ENCODE peak calls at places on chromosomes 4 and X, in nine cellular contexts. D, A, W, M, F, R, C, B and N are unnamed samples.

GRCh38 chr4:87679449-87680169 is 29.5 kb downstream of the DMP1 start:
- DNase-seq in D (peak), A (peak), W (no peak), M (peak), F (peak), R (peak), C (peak), B (peak), N (peak)

GRCh38 chr4:114879916-114880315 is 233.5 kb downstream of the NDST4 start:
- DNase-seq in D (no peak), A (no peak), W (no peak), M (no peak), F (no peak), R (no peak), C (no peak), B (no peak), N (no peak)

GRCh38 chr4:126230244-126230643 is 915.5 kb downstream of the FAT4 start:
- DNase-seq in D (no peak), A (no peak), W (no peak), M (no peak), F (no peak), R (no peak), C (no peak), B (no peak), N (no peak)

GRCh38 chrX:101407167-101407747 is 468 bp downstream of the GLA start:
- DNase-seq in D (no peak), A (peak), W (no peak), M (no peak), F (no peak), R (no peak), C (no peak), B (no peak), N (no peak)

GRCh38 chr4:99790796-99791617 is 25.6 kb upstream of the DAPP1 start:
- DNase-seq in D (no peak), A (no peak), W (no peak), M (no peak), F (no peak), R (peak), C (no peak), B (peak), N (no peak)

GRCh38 chr4:52566136-52567031 is 92.7 kb downstream of the USP46 start:
- DNase-seq in D (no peak), A (no peak), W (no peak), M (no peak), F (no peak), R (peak), C (no peak), B (no peak), N (no peak)

GRCh38 chrX:153983321-153983729 is 10.8 kb downstream of the TMEM187 start:
- DNase-seq in D (no peak), A (no peak), W (no peak), M (no peak), F (no peak), R (no peak), C (no peak), B (no peak), N (no peak)

GRCh38 chrX:21524008-21524407 is 134.1 kb downstream of the KLHL34 start:
- DNase-seq in D (no peak), A (no peak), W (no peak), M (no peak), F (no peak), R (peak), C (no peak), B (no peak), N (no peak)

GRCh38 chr4:7335363-7336066 is 99.2 kb downstream of the PSAPL1 start:
- DNase-seq in D (peak), A (peak), W (peak), M (no peak), F (peak), R (peak), C (peak), B (no peak), N (no peak)

GRCh38 chr4:78040431-78040830 is 16.7 kb upstream of the FRAS1 start:
- DNase-seq in D (no peak), A (no peak), W (no peak), M (no peak), F (no peak), R (peak), C (no peak), B (no peak), N (no peak)

GRCh38 chr4:122616910-122617596 is 3.8 kb downstream of the IL21 start:
- DNase-seq in D (no peak), A (no peak), W (no peak), M (no peak), F (no peak), R (no peak), C (no peak), B (no peak), N (no peak)

GRCh38 chr4:183485411-183486160 is 19.3 kb upstream of the ING2 start:
- DNase-seq in D (no peak), A (no peak), W (no peak), M (no peak), F (no peak), R (peak), C (no peak), B (no peak), N (no peak)

GRCh38 chrX:102983205-102983604 is 46.1 kb downstream of the RAB40AL start:
- DNase-seq in D (no peak), A (no peak), W (no peak), M (no peak), F (no peak), R (no peak), C (no peak), B (no peak), N (no peak)

GRCh38 chr4:3071811-3072210 is 2.5 kb downstream of the HTT-AS start:
- DNase-seq in D (no peak), A (no peak), W (no peak), M (no peak), F (no peak), R (peak), C (no peak), B (no peak), N (no peak)

GRCh38 chr4:165700855-165701254 is 172.2 kb upstream of the TLL1 start:
- DNase-seq in D (no peak), A (peak), W (no peak), M (no peak), F (peak), R (no peak), C (no peak), B (no peak), N (no peak)

GRCh38 chrX:148865237-148865636 is 364.8 kb downstream of the AFF2 start:
- DNase-seq in D (no peak), A (no peak), W (no peak), M (no peak), F (no peak), R (no peak), C (peak), B (no peak), N (no peak)

GRCh38 chrX:23937100-23937499 is 29.3 kb downstream of the CXorf58 start:
- DNase-seq in D (no peak), A (peak), W (no peak), M (no peak), F (no peak), R (peak), C (peak), B (no peak), N (no peak)

GRCh38 chr4:88600129-88600849 is 8.0 kb downstream of the HERC3 start:
- DNase-seq in D (no peak), A (no peak), W (no peak), M (peak), F (no peak), R (peak), C (no peak), B (peak), N (no peak)

GRCh38 chrX:110421499-110422455 is 63.1 kb downstream of the RTL9 start:
- DNase-seq in D (no peak), A (no peak), W (peak), M (no peak), F (no peak), R (no peak), C (no peak), B (no peak), N (no peak)

GRCh38 chrX:16786791-16787735 is 797 bp downstream of the TXLNG start:
- DNase-seq in D (peak), A (peak), W (no peak), M (no peak), F (no peak), R (no peak), C (peak), B (no peak), N (no peak)

GRCh38 chr4:8641931-8642650 is 49.5 kb downstream of the CPZ start:
- DNase-seq in D (no peak), A (no peak), W (no peak), M (no peak), F (no peak), R (no peak), C (no peak), B (no peak), N (no peak)

GRCh38 chr4:105171912-105172311 is 25.2 kb downstream of the TET2 start:
- DNase-seq in D (no peak), A (no peak), W (no peak), M (no peak), F (peak), R (no peak), C (no peak), B (no peak), N (no peak)

GRCh38 chr4:144355809-144356757 is 215.6 kb upstream of the GYPA start:
- DNase-seq in D (peak), A (peak), W (no peak), M (peak), F (peak), R (peak), C (peak), B (peak), N (no peak)
- TF ChIP-seq CTCF in D (peak), A (peak), W (no peak), M (no peak), F (no peak), R (peak), C (peak), B (no peak), N (peak)

DNA sequence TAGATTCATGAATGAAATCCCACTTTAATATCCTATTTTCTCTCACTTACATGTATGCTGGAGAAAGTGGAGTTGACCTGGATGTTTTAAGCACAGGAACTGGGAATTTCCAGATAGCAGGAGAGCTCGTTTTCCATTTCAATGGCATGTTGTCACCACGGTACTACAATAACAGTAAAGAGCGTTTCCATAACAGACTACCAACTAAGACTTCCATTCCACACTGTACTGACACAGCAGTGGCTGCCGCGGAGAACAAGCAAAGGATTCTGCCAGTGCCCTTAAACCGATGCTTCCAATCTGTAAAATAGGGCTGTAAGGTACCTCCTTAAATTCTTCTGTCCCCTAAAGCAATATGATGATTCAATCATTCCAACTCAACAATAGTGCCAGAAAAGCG is 143.9 kb downstream of the KLHL13 start:
- DNase-seq in D (peak), A (peak), W (no peak), M (no peak), F (no peak), R (peak), C (no peak), B (peak), N (no peak)
- H3K4me3 ChIP-seq in D (no peak), A (no peak), W (no peak), M (no peak), F (no peak), R (no peak), C (no peak), B (no peak), N (peak)

GRCh38 chr4:147928400-147928799 is 196.5 kb downstream of the ARHGAP10 start:
- DNase-seq in D (no peak), A (no peak), W (no peak), M (peak), F (no peak), R (no peak), C (no peak), B (peak), N (no peak)

GRCh38 chr4:147923854-147924253 is 192.0 kb downstream of the ARHGAP10 start:
- DNase-seq in D (no peak), A (no peak), W (no peak), M (no peak), F (no peak), R (no peak), C (no peak), B (no peak), N (no peak)

GRCh38 chr4:147927377-147928137 is 195.7 kb downstream of the ARHGAP10 start:
- DNase-seq in D (no peak), A (no peak), W (no peak), M (no peak), F (no peak), R (no peak), C (no peak), B (peak), N (no peak)

DNA sequence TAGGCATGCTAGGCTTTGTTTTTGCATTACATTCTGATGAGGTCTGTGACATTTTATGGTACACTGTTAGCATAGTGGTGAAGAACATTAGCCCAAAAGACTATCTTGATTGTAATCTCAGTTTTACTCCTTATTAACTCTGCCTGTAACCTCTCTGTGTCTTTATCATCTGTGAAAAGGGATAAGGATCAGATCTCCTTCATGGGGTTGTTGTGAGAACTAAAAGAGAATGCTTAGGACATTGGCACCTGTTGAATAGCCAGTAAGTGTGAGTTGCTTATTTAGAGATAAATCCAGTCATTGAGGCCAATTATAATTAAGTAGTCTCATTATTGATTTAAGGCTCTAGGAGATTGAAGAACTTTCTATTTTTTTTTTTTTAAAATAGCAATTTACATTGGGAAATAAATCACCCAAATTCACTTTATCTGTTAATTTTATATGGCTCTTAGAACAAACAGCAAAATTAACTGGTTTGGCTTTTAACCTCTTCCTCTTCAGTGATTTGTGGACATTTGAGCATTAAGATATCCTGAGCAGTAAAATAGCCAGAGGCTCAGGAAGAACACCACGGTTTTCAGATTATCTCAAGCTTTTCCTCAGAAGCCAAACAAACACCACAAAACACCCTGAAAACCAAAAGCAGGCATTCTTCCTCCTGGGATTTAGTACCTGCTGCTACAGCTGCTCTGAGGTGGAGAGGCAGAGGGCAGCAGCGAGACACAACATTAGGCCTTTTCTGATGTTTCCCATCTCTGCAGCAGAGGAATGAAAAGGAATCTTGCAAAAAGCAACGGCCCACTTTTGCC is 192.9 kb downstream of the ARHGAP10 start:
- DNase-seq in D (peak), A (peak), W (no peak), M (no peak), F (peak), R (peak), C (peak), B (peak), N (no peak)
- TF ChIP-seq CTCF in D (peak), A (peak), W (no peak), M (peak), F (peak), R (peak), C (peak), B (peak), N (peak)

GRCh38 chr4:31259119-31259518 is 539.0 kb downstream of the PCDH7 start:
- DNase-seq in D (no peak), A (no peak), W (no peak), M (no peak), F (no peak), R (no peak), C (no peak), B (no peak), N (no peak)

GRCh38 chr4:31261632-31262031 is 541.5 kb downstream of the PCDH7 start:
- DNase-seq in D (no peak), A (no peak), W (no peak), M (no peak), F (no peak), R (no peak), C (no peak), B (no peak), N (no peak)
- H3K4me3 ChIP-seq in D (no peak), A (no peak), W (no peak), M (no peak), F (no peak), R (no peak), C (no peak), B (no peak), N (no peak)

GRCh38 chrX:99717716-99718115 is 692.4 kb downstream of the PCDH19 start:
- DNase-seq in D (no peak), A (no peak), W (no peak), M (no peak), F (no peak), R (no peak), C (no peak), B (no peak), N (no peak)

GRCh38 chrX:99722094-99722493 is 688.0 kb downstream of the PCDH19 start:
- DNase-seq in D (no peak), A (peak), W (no peak), M (no peak), F (no peak), R (no peak), C (no peak), B (no peak), N (no peak)

GRCh38 chrX:99719140-99719539 is 690.9 kb downstream of the PCDH19 start:
- DNase-seq in D (no peak), A (peak), W (no peak), M (no peak), F (no peak), R (no peak), C (no peak), B (no peak), N (no peak)
- TF ChIP-seq CTCF in D (no peak), A (peak), W (no peak), M (no peak), F (no peak), R (no peak), C (no peak), B (no peak), N (no peak)

GRCh38 chr4:152160236-152160800 is 375.6 kb downstream of the FBXW7 start:
- DNase-seq in D (no peak), A (no peak), W (no peak), M (no peak), F (no peak), R (no peak), C (no peak), B (no peak), N (no peak)

GRCh38 chr4:152154433-152154832 is 381.5 kb downstream of the FBXW7 start:
- DNase-seq in D (no peak), A (no peak), W (no peak), M (no peak), F (no peak), R (no peak), C (no peak), B (no peak), N (no peak)

GRCh38 chr4:152161676-152162330 is 374.1 kb downstream of the FBXW7 start:
- DNase-seq in D (no peak), A (no peak), W (no peak), M (no peak), F (no peak), R (peak), C (no peak), B (no peak), N (no peak)

GRCh38 chr4:152159773-152160172 is 376.1 kb downstream of the FBXW7 start:
- DNase-seq in D (peak), A (no peak), W (no peak), M (no peak), F (no peak), R (no peak), C (no peak), B (no peak), N (no peak)

DNA sequence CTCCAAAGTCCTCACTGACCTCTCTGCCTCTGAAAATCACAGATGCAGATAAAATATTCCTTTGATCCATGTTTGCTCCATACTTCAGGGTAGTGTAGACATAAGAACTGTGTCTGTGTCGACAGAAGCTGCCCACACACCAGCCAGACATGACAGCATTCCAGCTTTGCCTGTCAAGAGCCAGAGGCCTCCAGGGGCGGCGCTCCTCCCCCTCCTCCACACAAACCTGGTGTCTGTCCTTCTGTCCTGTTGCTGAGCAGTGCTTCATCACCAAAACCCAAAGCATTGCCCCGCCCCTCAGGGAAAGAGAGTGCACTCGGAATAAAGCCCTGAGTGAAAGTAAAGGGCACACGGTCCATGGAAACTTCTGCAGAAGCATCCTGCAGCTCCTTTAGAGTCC is 379.4 kb downstream of the FBXW7 start:
- DNase-seq in D (peak), A (no peak), W (no peak), M (no peak), F (peak), R (no peak), C (no peak), B (no peak), N (no peak)
- H3K4me3 ChIP-seq in D (no peak), A (no peak), W (no peak), M (no peak), F (no peak), R (no peak), C (no peak), B (no peak), N (no peak)

DNA sequence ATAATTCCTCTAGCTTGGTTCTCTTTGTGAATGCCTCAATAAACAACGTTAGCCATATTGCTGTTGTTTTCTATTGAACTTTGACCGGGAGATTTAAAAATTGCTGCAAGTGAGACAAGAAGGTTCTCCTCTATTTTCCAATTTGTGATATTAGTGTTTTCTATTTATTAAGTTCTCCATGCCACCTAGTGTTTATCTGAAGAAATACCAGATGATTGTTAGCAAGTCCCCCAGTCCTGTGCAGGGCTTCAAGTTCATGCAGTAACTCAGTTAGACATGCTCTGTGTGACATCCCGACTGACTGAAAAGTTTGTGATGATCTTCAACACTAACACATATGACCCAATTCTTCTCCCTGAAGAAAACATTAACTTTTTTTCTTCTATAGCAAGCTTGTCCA is 31.5 kb upstream of the TFDP3 start:
- DNase-seq in D (no peak), A (no peak), W (no peak), M (no peak), F (no peak), R (no peak), C (no peak), B (no peak), N (no peak)
- TF ChIP-seq CTCF in D (no peak), A (peak), W (no peak), M (no peak), F (no peak), R (no peak), C (no peak), B (no peak), N (no peak)

GRCh38 chrX:40877869-40878268 is 142.5 kb upstream of the MED14 start:
- DNase-seq in D (no peak), A (no peak), W (no peak), M (no peak), F (peak), R (peak), C (no peak), B (peak), N (no peak)
- H3K4me3 ChIP-seq in D (no peak), A (no peak), W (no peak), M (no peak), F (no peak), R (no peak), C (no peak), B (no peak), N (no peak)